ENCODE peak calls at places on chromosomes 3 and 15, in seven cellular contexts. W is RWPE1, U is uterus, K is neural crest cell, Z is glutamatergic neuron, O is PC-3, A is ovary. F is an unnamed sample.

GRCh38 chr15:31869640-31870335 is 160.5 kb upstream of the CHRNA7 start:
- DNase-seq in W (no peak), U (no peak), K (peak; percentile 9), Z (peak; percentile 43), O (no peak), A (no peak), F (peak; percentile 25)

GRCh38 chr3:119336823-119337222 is 42.6 kb downstream of the ARHGAP31 start:
- DNase-seq in W (no peak), U (no peak), K (no peak), Z (no peak), O (no peak), A (no peak), F (no peak)

GRCh38 chr3:139588450-139588849 is 48.9 kb upstream of the RBP1 start:
- DNase-seq in W (no peak), U (no peak), K (no peak), Z (peak; percentile 33), O (peak; percentile 31), A (no peak), F (peak; percentile 51)

GRCh38 chr3:52149021-52149420 is 5.2 kb downstream of the POC1A start:
- DNase-seq in W (no peak), U (no peak), K (no peak), Z (no peak), O (no peak), A (no peak), F (no peak)

GRCh38 chr3:134621824-134622223 is 29.0 kb downstream of the KY start:
- DNase-seq in W (no peak), U (no peak), K (no peak), Z (no peak), O (no peak), A (no peak), F (no peak)

GRCh38 chr15:85298366-85298765 is 82.0 kb upstream of the AKAP13 start:
- DNase-seq in W (no peak), U (no peak), K (no peak), Z (no peak), O (no peak), A (no peak), F (no peak)

GRCh38 chr3:197564097-197564843 is 8.5 kb upstream of the BDH1 start:
- DNase-seq in W (no peak), U (no peak), K (no peak), Z (no peak), O (peak; percentile 37), A (no peak), F (no peak)

GRCh38 chr15:31193291-31193690 is 91.8 kb upstream of the TRPM1 start:
- DNase-seq in W (no peak), U (no peak), K (no peak), Z (no peak), O (no peak), A (no peak), F (no peak)

GRCh38 chr3:56556908-56557814 is at the start of gene CCDC66:
- DNase-seq in W (peak; percentile 96), U (peak; percentile 94), K (peak; percentile 83), Z (peak; percentile 93), O (peak; percentile 89), A (peak; percentile 92), F (peak; percentile 90)

GRCh38 chr3:56557815-56558170 is 818 bp downstream of the CCDC66 start:
- DNase-seq in W (no peak), U (no peak), K (no peak), Z (no peak), O (no peak), A (no peak), F (no peak)
- TF ChIP-seq CTCF in W (peak; percentile 17), U (no peak), K (no peak), Z (no peak), O (peak; percentile 5), A (no peak), F (peak; percentile 43)

DNA sequence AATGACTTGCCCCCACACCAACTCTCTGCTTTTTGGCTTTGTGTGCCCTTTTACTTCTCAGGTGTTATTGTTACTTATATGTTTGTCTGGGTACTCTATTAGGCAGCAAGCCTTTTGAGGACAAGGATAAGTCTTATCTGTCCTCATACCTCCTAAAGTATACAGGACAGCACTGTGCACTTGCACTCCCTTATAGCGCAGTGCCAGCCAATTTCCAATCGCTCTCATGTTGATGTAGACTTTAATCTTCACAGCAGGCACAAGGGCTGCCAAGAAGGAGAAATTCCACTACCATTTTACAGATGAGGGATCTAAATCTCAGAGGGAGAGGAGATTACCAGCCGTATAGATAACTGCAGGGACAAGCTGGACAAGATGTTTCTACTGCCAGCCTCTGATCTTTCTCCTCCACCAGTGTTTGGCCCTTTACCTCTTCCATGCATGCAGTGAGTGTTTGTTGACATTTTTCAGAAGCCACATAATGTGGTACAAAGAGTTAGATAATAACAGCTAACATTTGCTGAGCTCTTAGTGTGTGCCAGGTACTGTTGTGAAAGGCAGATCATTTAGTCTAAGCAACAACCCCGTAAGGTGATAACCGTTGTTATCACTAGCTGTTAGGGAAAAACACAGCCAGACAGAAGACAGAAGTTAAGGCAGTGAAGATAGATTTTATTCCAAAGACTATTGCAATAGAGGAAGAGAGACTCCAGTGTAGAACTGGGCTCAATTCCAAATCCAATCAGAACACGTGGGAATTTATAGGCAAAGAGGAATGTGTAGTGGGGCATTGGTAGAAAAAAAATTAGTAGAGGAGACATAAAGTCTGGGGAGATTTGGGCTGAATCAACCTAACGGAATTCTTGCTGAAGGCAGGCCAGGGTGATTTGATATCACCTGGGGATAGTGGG is 30.0 kb downstream of the SST start:
- DNase-seq in W (no peak), U (no peak), K (no peak), Z (no peak), O (no peak), A (no peak), F (no peak)
- TF ChIP-seq CTCF in W (no peak), U (no peak), K (no peak), Z (no peak), O (no peak), A (no peak), F (no peak)

DNA sequence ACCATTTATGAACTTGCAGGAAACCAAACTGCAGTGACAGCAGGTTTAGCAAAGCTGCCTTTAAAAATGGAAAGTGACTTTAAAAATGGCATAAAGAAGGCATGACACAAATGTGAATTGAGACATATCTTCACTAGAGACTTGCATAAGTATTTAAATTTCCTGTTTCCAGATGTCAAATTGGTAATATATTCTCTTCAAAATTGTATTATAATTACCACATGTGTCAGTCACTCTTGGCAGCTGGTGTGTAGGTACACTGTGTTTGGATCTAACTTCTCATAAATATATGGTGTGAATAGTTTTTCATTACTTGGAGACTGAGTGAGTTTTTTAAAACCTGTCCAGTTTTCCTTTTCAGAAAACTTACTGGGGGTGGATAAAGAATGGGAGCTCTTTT is 636.2 kb upstream of the SGO1 start:
- DNase-seq in W (no peak), U (no peak), K (no peak), Z (no peak), O (no peak), A (no peak), F (no peak)
- TF ChIP-seq CTCF in W (no peak), U (no peak), K (no peak), Z (no peak), O (no peak), A (no peak), F (no peak)

GRCh38 chr3:182709306-182709705 is 84.0 kb upstream of the ATP11B start:
- DNase-seq in W (no peak), U (no peak), K (no peak), Z (no peak), O (no peak), A (no peak), F (no peak)

GRCh38 chr3:182702216-182702615 is 91.1 kb upstream of the ATP11B start:
- DNase-seq in W (no peak), U (no peak), K (no peak), Z (no peak), O (no peak), A (no peak), F (no peak)

GRCh38 chr3:182703233-182703632 is 90.1 kb upstream of the ATP11B start:
- DNase-seq in W (no peak), U (no peak), K (no peak), Z (no peak), O (no peak), A (no peak), F (no peak)

GRCh38 chr3:182708810-182709209 is 84.5 kb upstream of the ATP11B start:
- DNase-seq in W (no peak), U (no peak), K (no peak), Z (no peak), O (no peak), A (no peak), F (no peak)

GRCh38 chr3:182704926-182705325 is 88.4 kb upstream of the ATP11B start:
- DNase-seq in W (no peak), U (no peak), K (no peak), Z (peak; percentile 27), O (no peak), A (no peak), F (no peak)
- TF ChIP-seq CTCF in W (no peak), U (no peak), K (peak; percentile 18), Z (no peak), O (no peak), A (no peak), F (no peak)

GRCh38 chr15:44368367-44368766 is 59.1 kb upstream of the CTDSPL2 start:
- DNase-seq in W (no peak), U (no peak), K (no peak), Z (no peak), O (no peak), A (no peak), F (no peak)

GRCh38 chr15:44370830-44371229 is 56.6 kb upstream of the CTDSPL2 start:
- DNase-seq in W (no peak), U (no peak), K (no peak), Z (no peak), O (no peak), A (no peak), F (no peak)
- TF ChIP-seq CTCF in W (no peak), U (no peak), K (no peak), Z (no peak), O (no peak), A (no peak), F (no peak)